ENCODE peak calls at places on chromosomes 4 and X, in eight cellular contexts. B is small intestine, Q is cardiac muscle cell, Y is thoracic aorta, T is Karpas-422, L is GM23338, I is pancreas, M is gastrocnemius medialis. G is an unnamed sample. For H3K4me1, the result is how much of the 10 kb centered on the place peaks cover.

GRCh38 chr4:104395219-104395618 is 99.5 kb downstream of the CXXC4 start:
- DNase-seq in B (no peak), Q (no peak), Y (no peak), T (no peak), L (peak), I (no peak), M (no peak), G (no peak)

GRCh38 chrX:71998836-71999509 is 88.3 kb downstream of the NHSL2 start:
- DNase-seq in B (peak), Q (peak), Y (no peak), T (peak), L (peak), I (no peak), M (no peak), G (no peak)

GRCh38 chrX:8049827-8050226 is 121.2 kb downstream of the VCX2 start:
- DNase-seq in B (no peak), Q (no peak), Y (no peak), T (no peak), L (no peak), I (no peak), M (no peak), G (no peak)

GRCh38 chrX:21975827-21976226 is 35.3 kb downstream of the SMS start:
- DNase-seq in B (no peak), Q (no peak), Y (no peak), T (no peak), L (peak), I (no peak), M (no peak), G (no peak)

GRCh38 chr4:123037809-123038208 is 115.4 kb upstream of the NUDT6 start:
- DNase-seq in B (no peak), Q (no peak), Y (no peak), T (no peak), L (no peak), I (no peak), M (no peak), G (no peak)

GRCh38 chr4:134935320-134935719 is 733.7 kb upstream of the PABPC4L start:
- DNase-seq in B (no peak), Q (peak), Y (no peak), T (peak), L (peak), I (no peak), M (no peak), G (no peak)

GRCh38 chrX:70592091-70592490 is 147.5 kb downstream of the DLG3 start:
- DNase-seq in B (no peak), Q (no peak), Y (no peak), T (no peak), L (no peak), I (no peak), M (no peak), G (no peak)

GRCh38 chrX:118484216-118484903 is 11.3 kb upstream of the DOCK11 start:
- DNase-seq in B (no peak), Q (no peak), Y (no peak), T (no peak), L (no peak), I (no peak), M (no peak), G (no peak)

GRCh38 chr4:2825740-2826139 is 17.9 kb upstream of the ADD1 start:
- DNase-seq in B (no peak), Q (no peak), Y (no peak), T (no peak), L (no peak), I (peak), M (peak), G (no peak)

GRCh38 chr4:75527482-75527881 is 13.2 kb downstream of the THAP6 start:
- DNase-seq in B (no peak), Q (no peak), Y (no peak), T (no peak), L (no peak), I (no peak), M (no peak), G (no peak)

GRCh38 chrX:69072486-69073006 is 92.7 kb downstream of the PJA1 start:
- DNase-seq in B (no peak), Q (no peak), Y (no peak), T (no peak), L (no peak), I (peak), M (no peak), G (no peak)

GRCh38 chr4:48970471-48970921 is 15.6 kb upstream of the CWH43 start:
- DNase-seq in B (no peak), Q (no peak), Y (no peak), T (no peak), L (no peak), I (no peak), M (no peak), G (no peak)

GRCh38 chr4:24857996-24858395 is 54.8 kb downstream of the CCDC149 start:
- DNase-seq in B (no peak), Q (peak), Y (peak), T (no peak), L (no peak), I (no peak), M (no peak), G (no peak)

GRCh38 chrX:37905436-37906147 is 58.2 kb upstream of the DYNLT3 start:
- DNase-seq in B (no peak), Q (peak), Y (no peak), T (no peak), L (peak), I (peak), M (no peak), G (no peak)

GRCh38 chr4:13109536-13109935 is 374.6 kb downstream of the RAB28 start:
- DNase-seq in B (no peak), Q (no peak), Y (no peak), T (no peak), L (no peak), I (no peak), M (no peak), G (no peak)

GRCh38 chrX:136872091-136872700 is 8.3 kb downstream of the RBMX start:
- DNase-seq in B (no peak), Q (no peak), Y (no peak), T (peak), L (no peak), I (no peak), M (no peak), G (no peak)

GRCh38 chr4:32858971-32859370 is 2138.8 kb downstream of the PCDH7 start:
- DNase-seq in B (no peak), Q (no peak), Y (no peak), T (no peak), L (no peak), I (no peak), M (no peak), G (no peak)

GRCh38 chr4:22237846-22238513 is 277.9 kb downstream of the ADGRA3 start:
- DNase-seq in B (peak), Q (peak), Y (no peak), T (no peak), L (peak), I (no peak), M (no peak), G (no peak)

GRCh38 chr4:121711263-121712000 is 14.7 kb upstream of the ANXA5 start:
- DNase-seq in B (no peak), Q (peak), Y (peak), T (no peak), L (peak), I (peak), M (peak), G (peak)

GRCh38 chrX:1582686-1583437 is 8.5 kb upstream of the AKAP17A start:
- DNase-seq in B (peak), Q (no peak), Y (no peak), T (peak), L (peak), I (no peak), M (no peak), G (no peak)

GRCh38 chr4:41339812-41340809 is 83.4 kb downstream of the UCHL1 start:
- DNase-seq in B (no peak), Q (no peak), Y (no peak), T (no peak), L (peak), I (no peak), M (no peak), G (no peak)

GRCh38 chr4:8506373-8507250 is 66.0 kb downstream of the TRMT44 start:
- DNase-seq in B (no peak), Q (no peak), Y (peak), T (no peak), L (peak), I (no peak), M (peak), G (peak)

GRCh38 chrX:84221181-84221580 is 33.2 kb upstream of the RPS6KA6 start:
- DNase-seq in B (no peak), Q (no peak), Y (no peak), T (no peak), L (no peak), I (no peak), M (no peak), G (no peak)

DNA sequence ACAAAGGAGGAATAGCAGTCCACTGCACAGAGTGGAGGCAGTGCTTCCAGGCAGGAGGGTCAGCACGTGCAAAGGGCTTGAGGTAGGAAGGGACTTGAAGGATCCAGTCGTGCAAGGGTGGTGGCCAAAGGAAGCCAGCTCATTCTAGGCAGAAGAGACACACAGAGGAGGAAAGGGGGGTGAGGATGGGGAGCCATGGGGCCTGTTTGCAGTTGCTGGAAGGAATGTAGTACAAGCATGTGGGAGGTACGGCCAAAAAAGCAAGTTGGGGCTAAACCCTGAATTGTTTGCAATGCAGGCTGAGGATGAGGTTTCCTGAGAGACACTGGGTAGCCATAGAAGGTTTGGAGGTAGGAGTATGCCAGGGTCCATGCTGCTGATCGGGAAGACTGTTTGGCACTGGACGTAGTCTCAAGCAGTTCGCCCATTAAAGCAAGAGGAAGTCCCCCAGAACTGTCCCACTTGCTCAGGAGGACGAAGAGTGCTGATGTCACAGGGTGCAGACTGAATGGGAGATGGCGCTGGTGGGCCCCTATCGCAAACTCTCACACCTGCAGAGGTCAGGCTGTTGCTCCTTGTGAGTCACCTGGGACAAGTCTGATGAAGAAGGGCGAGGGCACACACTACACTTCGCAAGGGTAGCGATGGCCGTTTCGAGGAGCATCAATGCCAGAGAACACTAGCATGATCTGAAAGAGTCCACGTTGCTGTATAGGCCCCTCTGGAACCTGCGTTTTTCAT is 9.1 kb upstream of the MAN2B2 start:
- DNase-seq in B (no peak), Q (no peak), Y (no peak), T (no peak), L (no peak), I (no peak), M (no peak), G (no peak)
- H3K4me1 ChIP-seq in B (under half), Q (under half), Y (under half), T (under half), L (under half), I (under half), M (under half), G (under half)

GRCh38 chr4:138868562-138868961 is 147.0 kb upstream of the NOCT start:
- DNase-seq in B (no peak), Q (no peak), Y (no peak), T (no peak), L (no peak), I (no peak), M (no peak), G (no peak)

GRCh38 chr4:138865765-138866164 is 149.8 kb upstream of the NOCT start:
- DNase-seq in B (no peak), Q (no peak), Y (no peak), T (no peak), L (no peak), I (no peak), M (no peak), G (no peak)

GRCh38 chr4:138866314-138866713 is 149.3 kb upstream of the NOCT start:
- DNase-seq in B (no peak), Q (peak), Y (no peak), T (no peak), L (no peak), I (no peak), M (no peak), G (no peak)

GRCh38 chr4:138869165-138869564 is 146.4 kb upstream of the NOCT start:
- DNase-seq in B (no peak), Q (no peak), Y (no peak), T (no peak), L (no peak), I (no peak), M (no peak), G (no peak)

DNA sequence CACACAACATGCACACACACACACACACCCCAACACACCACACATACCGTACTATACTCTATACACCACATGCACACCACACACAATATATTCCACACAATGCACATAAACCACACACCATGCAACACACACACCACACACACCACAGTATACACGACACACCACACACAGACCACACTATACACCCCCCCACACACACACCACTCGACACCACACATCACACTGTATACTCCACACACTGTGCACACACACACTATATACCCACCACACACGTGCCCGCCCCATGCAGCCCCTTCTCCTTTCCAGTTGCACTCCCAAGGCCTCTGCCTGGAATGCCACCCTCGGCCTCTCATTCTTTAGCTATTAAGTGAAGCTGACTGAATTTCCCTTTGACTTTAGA is 148.2 kb upstream of the NOCT start:
- DNase-seq in B (no peak), Q (no peak), Y (no peak), T (no peak), L (no peak), I (no peak), M (no peak), G (no peak)
- H3K4me1 ChIP-seq in B (under half), Q (under half), Y (under half), T (under half), L (under half), I (under half), M (under half), G (under half)

GRCh38 chr4:94463771-94464170 is 12.0 kb downstream of the PDLIM5 start:
- DNase-seq in B (no peak), Q (no peak), Y (no peak), T (no peak), L (no peak), I (no peak), M (no peak), G (no peak)

GRCh38 chr4:94459462-94460161 is 7.9 kb downstream of the PDLIM5 start:
- DNase-seq in B (no peak), Q (no peak), Y (no peak), T (no peak), L (peak), I (no peak), M (no peak), G (no peak)

GRCh38 chr4:94458682-94459081 is 6.9 kb downstream of the PDLIM5 start:
- DNase-seq in B (no peak), Q (no peak), Y (no peak), T (no peak), L (no peak), I (no peak), M (no peak), G (no peak)

GRCh38 chr4:94462572-94462971 is 10.8 kb downstream of the PDLIM5 start:
- DNase-seq in B (no peak), Q (no peak), Y (no peak), T (no peak), L (no peak), I (no peak), M (no peak), G (no peak)

DNA sequence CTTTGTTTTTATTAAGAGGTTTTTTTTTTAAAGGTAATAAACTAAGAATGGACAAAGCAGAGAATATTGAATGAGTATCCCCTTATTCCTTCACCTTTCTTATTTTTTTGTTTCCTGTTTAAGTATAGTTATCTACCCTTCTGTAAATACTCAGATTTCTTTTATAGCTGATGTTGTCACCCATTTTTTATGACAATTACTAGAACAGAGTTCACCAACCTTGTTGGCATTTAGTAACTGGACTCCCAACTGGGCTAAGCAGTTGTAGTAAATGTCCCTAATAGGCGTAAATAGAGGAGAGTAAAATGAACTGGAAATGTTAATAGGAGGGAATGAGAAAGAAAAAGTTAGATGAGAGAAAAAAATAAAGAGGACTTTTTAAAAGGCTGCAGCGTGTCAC is 9.8 kb downstream of the PDLIM5 start:
- DNase-seq in B (peak), Q (no peak), Y (no peak), T (no peak), L (no peak), I (no peak), M (no peak), G (no peak)
- H3K4me1 ChIP-seq in B (under half), Q (half or more), Y (half or more), T (under half), L (half or more), I (under half), M (half or more), G (half or more)

DNA sequence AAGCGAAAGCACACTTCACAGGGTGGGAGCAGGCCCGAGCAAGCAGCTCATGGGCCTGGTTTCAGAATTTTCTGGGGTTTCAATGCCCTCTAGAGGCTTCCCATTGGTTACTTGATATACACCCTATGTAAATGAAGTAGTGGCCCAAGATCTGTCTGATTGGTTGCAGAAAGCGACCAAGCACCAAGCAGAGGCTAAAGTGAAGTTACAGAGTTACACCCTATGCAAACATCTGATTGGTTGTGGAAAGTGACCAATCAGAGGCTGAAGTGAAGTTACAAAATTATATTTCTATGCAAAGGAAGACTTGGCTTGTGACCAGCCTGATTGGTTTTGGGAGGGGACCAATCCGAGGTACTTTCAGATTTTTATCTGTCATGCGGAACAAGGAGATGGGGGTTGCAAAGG is 8.2 kb downstream of the FHIP1A start:
- DNase-seq in B (no peak), Q (no peak), Y (no peak), T (no peak), L (peak), I (no peak), M (no peak), G (no peak)
- H3K4me1 ChIP-seq in B (under half), Q (under half), Y (under half), T (under half), L (half or more), I (under half), M (half or more), G (under half)

GRCh38 chr4:26271703-26272102 is 49.1 kb upstream of the RBPJ start:
- DNase-seq in B (no peak), Q (no peak), Y (no peak), T (no peak), L (no peak), I (no peak), M (no peak), G (no peak)

GRCh38 chr4:26272654-26273307 is 48.0 kb upstream of the RBPJ start:
- DNase-seq in B (no peak), Q (no peak), Y (no peak), T (no peak), L (no peak), I (no peak), M (no peak), G (no peak)

GRCh38 chr4:26269038-26269437 is 51.8 kb upstream of the RBPJ start:
- DNase-seq in B (no peak), Q (no peak), Y (no peak), T (no peak), L (no peak), I (no peak), M (no peak), G (no peak)

GRCh38 chr4:26275261-26275660 is 45.6 kb upstream of the RBPJ start:
- DNase-seq in B (no peak), Q (no peak), Y (no peak), T (no peak), L (no peak), I (no peak), M (no peak), G (no peak)

DNA sequence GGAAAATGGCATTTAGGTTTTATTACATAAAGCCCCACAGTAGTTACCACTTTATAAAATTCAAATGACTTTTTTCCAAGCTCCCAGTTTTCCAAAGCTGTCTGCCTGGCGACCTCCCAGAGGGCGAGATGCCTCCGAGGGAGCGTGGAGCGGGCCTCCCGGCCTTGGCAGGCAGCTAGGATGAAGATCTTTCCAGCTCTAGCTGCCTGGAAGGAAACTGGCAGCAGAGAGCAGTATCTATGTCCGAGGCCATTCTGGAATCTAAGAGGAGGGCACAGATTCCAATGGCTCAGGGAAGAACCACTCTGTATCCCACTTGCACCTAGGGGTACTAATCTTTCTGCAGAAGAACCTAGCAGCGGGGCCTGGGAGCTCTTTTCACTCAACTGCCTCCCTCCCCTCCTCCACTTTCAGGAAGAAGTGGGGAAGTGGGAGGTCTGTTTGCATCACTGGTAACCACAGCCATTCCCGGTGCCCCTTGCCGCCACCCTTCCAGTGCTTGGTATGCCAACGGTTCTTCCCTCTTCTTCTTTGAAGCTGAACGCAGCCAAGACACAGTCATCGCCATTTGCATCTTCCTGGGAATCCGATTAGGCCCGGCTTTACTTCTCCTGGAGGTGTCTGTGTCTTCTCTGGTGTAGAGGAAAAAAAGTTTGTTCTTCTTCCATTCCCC is 47.4 kb upstream of the RBPJ start:
- DNase-seq in B (no peak), Q (no peak), Y (no peak), T (no peak), L (peak), I (no peak), M (peak), G (no peak)
- H3K4me1 ChIP-seq in B (under half), Q (under half), Y (under half), T (under half), L (under half), I (under half), M (under half), G (under half)